ENCODE peak calls at places on chromosomes 4 and X, in four cellular contexts. One of them, this sample, is unnamed.

GRCh38 chr4:32662803-32663202 is 1942.6 kb downstream of the PCDH7 start:
- DNase-seq in CD4-positive, CD25-positive, alpha-beta regulatory T cell: no peak
- DNase-seq in AG04450: no peak
- DNase-seq in thoracic aorta: no peak
- DNase-seq in this sample: no peak

GRCh38 chrX:118353081-118353850 is 7.4 kb downstream of the WDR44 start:
- DNase-seq in CD4-positive, CD25-positive, alpha-beta regulatory T cell: no peak
- DNase-seq in AG04450: no peak
- DNase-seq in thoracic aorta: no peak
- DNase-seq in this sample: no peak

GRCh38 chr4:150867148-150867547 is 147.9 kb downstream of the LRBA start:
- DNase-seq in CD4-positive, CD25-positive, alpha-beta regulatory T cell: peak
- DNase-seq in AG04450: peak
- DNase-seq in thoracic aorta: no peak
- DNase-seq in this sample: no peak

GRCh38 chr4:102388636-102389035 is 43.4 kb upstream of the SLC39A8 start:
- DNase-seq in CD4-positive, CD25-positive, alpha-beta regulatory T cell: no peak
- DNase-seq in AG04450: no peak
- DNase-seq in thoracic aorta: no peak
- DNase-seq in this sample: no peak

GRCh38 chrX:112651766-112652165 is 28.0 kb downstream of the LHFPL1 start:
- DNase-seq in CD4-positive, CD25-positive, alpha-beta regulatory T cell: no peak
- DNase-seq in AG04450: no peak
- DNase-seq in thoracic aorta: no peak
- DNase-seq in this sample: no peak

GRCh38 chr4:108113229-108113628 is 55.5 kb downstream of the LEF1 start:
- DNase-seq in CD4-positive, CD25-positive, alpha-beta regulatory T cell: peak
- DNase-seq in AG04450: no peak
- DNase-seq in thoracic aorta: no peak
- DNase-seq in this sample: no peak

GRCh38 chr4:37728064-37728463 is 41.9 kb upstream of the RELL1 start:
- DNase-seq in CD4-positive, CD25-positive, alpha-beta regulatory T cell: no peak
- DNase-seq in AG04450: no peak
- DNase-seq in thoracic aorta: no peak
- DNase-seq in this sample: no peak

GRCh38 chrX:42846741-42847140 is 68.8 kb upstream of the PPP1R2C start:
- DNase-seq in CD4-positive, CD25-positive, alpha-beta regulatory T cell: no peak
- DNase-seq in AG04450: no peak
- DNase-seq in thoracic aorta: no peak
- DNase-seq in this sample: no peak

GRCh38 chr4:139582044-139582443 is 26.0 kb upstream of the SETD7 start:
- DNase-seq in CD4-positive, CD25-positive, alpha-beta regulatory T cell: no peak
- DNase-seq in AG04450: no peak
- DNase-seq in thoracic aorta: no peak
- DNase-seq in this sample: no peak

GRCh38 chr4:87423313-87424031 is 1.1 kb downstream of the NUDT9 start:
- DNase-seq in CD4-positive, CD25-positive, alpha-beta regulatory T cell: no peak
- DNase-seq in AG04450: no peak
- DNase-seq in thoracic aorta: no peak
- DNase-seq in this sample: no peak

GRCh38 chr4:73847507-73848182 is 5.5 kb upstream of the PF4V1 start:
- DNase-seq in CD4-positive, CD25-positive, alpha-beta regulatory T cell: no peak
- DNase-seq in AG04450: no peak
- DNase-seq in thoracic aorta: no peak
- DNase-seq in this sample: no peak

GRCh38 chr4:7323872-7324650 is 110.7 kb downstream of the PSAPL1 start:
- DNase-seq in CD4-positive, CD25-positive, alpha-beta regulatory T cell: no peak
- DNase-seq in AG04450: no peak
- DNase-seq in thoracic aorta: no peak
- DNase-seq in this sample: no peak

GRCh38 chr4:52853351-52853750 is 8.8 kb upstream of the RASL11B start:
- DNase-seq in CD4-positive, CD25-positive, alpha-beta regulatory T cell: no peak
- DNase-seq in AG04450: no peak
- DNase-seq in thoracic aorta: no peak
- DNase-seq in this sample: no peak

GRCh38 chr4:185282968-185283367 is 73.6 kb downstream of the SNX25 start:
- DNase-seq in CD4-positive, CD25-positive, alpha-beta regulatory T cell: no peak
- DNase-seq in AG04450: no peak
- DNase-seq in thoracic aorta: no peak
- DNase-seq in this sample: no peak

GRCh38 chr4:14254252-14254651 is 626.7 kb upstream of the BOD1L1 start:
- DNase-seq in CD4-positive, CD25-positive, alpha-beta regulatory T cell: no peak
- DNase-seq in AG04450: no peak
- DNase-seq in thoracic aorta: no peak
- DNase-seq in this sample: no peak

GRCh38 chr4:77800483-77801259 is 18.5 kb downstream of the CNOT6L start:
- DNase-seq in CD4-positive, CD25-positive, alpha-beta regulatory T cell: no peak
- DNase-seq in AG04450: no peak
- DNase-seq in thoracic aorta: no peak
- DNase-seq in this sample: no peak

GRCh38 chr4:175758050-175758449 is 54.0 kb downstream of the GPM6A start:
- DNase-seq in CD4-positive, CD25-positive, alpha-beta regulatory T cell: no peak
- DNase-seq in AG04450: no peak
- DNase-seq in thoracic aorta: no peak
- DNase-seq in this sample: no peak

GRCh38 chrX:16023790-16024734 is 99.3 kb upstream of the GRPR start:
- DNase-seq in CD4-positive, CD25-positive, alpha-beta regulatory T cell: no peak
- DNase-seq in AG04450: no peak
- DNase-seq in thoracic aorta: no peak
- DNase-seq in this sample: no peak

GRCh38 chr4:145299380-145300076 is 119.1 kb upstream of the OTUD4 start:
- DNase-seq in CD4-positive, CD25-positive, alpha-beta regulatory T cell: no peak
- DNase-seq in AG04450: no peak
- DNase-seq in thoracic aorta: no peak
- DNase-seq in this sample: no peak

GRCh38 chrX:115650449-115650848 is 89.5 kb downstream of the PLS3 start:
- DNase-seq in CD4-positive, CD25-positive, alpha-beta regulatory T cell: no peak
- DNase-seq in AG04450: no peak
- DNase-seq in thoracic aorta: no peak
- DNase-seq in this sample: no peak

GRCh38 chr4:65943076-65943475 is 272.8 kb upstream of the EPHA5 start:
- DNase-seq in CD4-positive, CD25-positive, alpha-beta regulatory T cell: no peak
- DNase-seq in AG04450: no peak
- DNase-seq in thoracic aorta: no peak
- DNase-seq in this sample: no peak

GRCh38 chr4:26992657-26993361 is 132.2 kb downstream of the STIM2 start:
- DNase-seq in CD4-positive, CD25-positive, alpha-beta regulatory T cell: no peak
- DNase-seq in AG04450: peak
- DNase-seq in thoracic aorta: no peak
- DNase-seq in this sample: peak

GRCh38 chrX:119880552-119881437 is 9.2 kb downstream of the NDUFA1 start:
- DNase-seq in CD4-positive, CD25-positive, alpha-beta regulatory T cell: no peak
- DNase-seq in AG04450: no peak
- DNase-seq in thoracic aorta: no peak
- DNase-seq in this sample: no peak

GRCh38 chr4:102455750-102456149 is 45.4 kb upstream of the NFKB1 start:
- DNase-seq in CD4-positive, CD25-positive, alpha-beta regulatory T cell: no peak
- DNase-seq in AG04450: no peak
- DNase-seq in thoracic aorta: no peak
- DNase-seq in this sample: no peak

GRCh38 chr4:128823025-128823661 is 13.6 kb downstream of the JADE1 start:
- DNase-seq in CD4-positive, CD25-positive, alpha-beta regulatory T cell: no peak
- DNase-seq in AG04450: peak
- DNase-seq in thoracic aorta: no peak
- DNase-seq in this sample: no peak

GRCh38 chr4:81518762-81519427 is 47.2 kb upstream of the RASGEF1B start:
- DNase-seq in CD4-positive, CD25-positive, alpha-beta regulatory T cell: no peak
- DNase-seq in AG04450: no peak
- DNase-seq in thoracic aorta: no peak
- DNase-seq in this sample: no peak
- H3K27ac ChIP-seq in CD4-positive, CD25-positive, alpha-beta regulatory T cell: no peak
- H3K27ac ChIP-seq in AG04450: no peak
- H3K27ac ChIP-seq in thoracic aorta: no peak
- H3K27ac ChIP-seq in this sample: peak

DNA sequence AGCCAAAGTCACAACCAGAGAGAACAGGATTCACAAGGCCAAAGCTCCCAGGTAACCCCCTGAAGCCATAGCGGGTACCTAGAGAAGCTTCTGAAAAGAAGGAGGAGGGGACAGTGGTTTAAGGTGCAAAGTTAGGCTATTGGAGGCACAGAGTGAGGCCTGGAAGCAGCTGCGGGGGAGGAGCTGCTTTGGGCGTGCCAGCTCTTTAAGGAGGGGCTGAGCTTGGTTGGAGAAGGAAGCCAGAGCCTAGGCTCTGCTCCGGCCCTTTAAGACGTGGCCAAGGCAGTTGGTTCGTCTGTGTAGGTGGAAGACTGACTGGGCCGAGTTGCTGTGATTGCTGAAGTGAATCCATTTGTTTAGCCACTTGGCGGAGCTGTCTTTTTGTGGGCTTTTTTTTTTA is 1.5 kb downstream of the KLF8 start:
- DNase-seq in CD4-positive, CD25-positive, alpha-beta regulatory T cell: no peak
- DNase-seq in AG04450: no peak
- DNase-seq in thoracic aorta: peak
- DNase-seq in this sample: no peak
- H3K27ac ChIP-seq in CD4-positive, CD25-positive, alpha-beta regulatory T cell: no peak
- H3K27ac ChIP-seq in AG04450: no peak
- H3K27ac ChIP-seq in thoracic aorta: peak
- H3K27ac ChIP-seq in this sample: no peak

GRCh38 chrX:23844502-23845138 is 61.6 kb downstream of the SAT1 start:
- DNase-seq in CD4-positive, CD25-positive, alpha-beta regulatory T cell: no peak
- DNase-seq in AG04450: no peak
- DNase-seq in thoracic aorta: no peak
- DNase-seq in this sample: no peak
- H3K27ac ChIP-seq in CD4-positive, CD25-positive, alpha-beta regulatory T cell: no peak
- H3K27ac ChIP-seq in AG04450: no peak
- H3K27ac ChIP-seq in thoracic aorta: peak
- H3K27ac ChIP-seq in this sample: peak

GRCh38 chr4:189021831-189022230 is 882.6 kb downstream of the TRIML1 start:
- DNase-seq in CD4-positive, CD25-positive, alpha-beta regulatory T cell: no peak
- DNase-seq in AG04450: peak
- DNase-seq in thoracic aorta: no peak
- DNase-seq in this sample: no peak
- H3K27ac ChIP-seq in CD4-positive, CD25-positive, alpha-beta regulatory T cell: no peak
- H3K27ac ChIP-seq in AG04450: peak
- H3K27ac ChIP-seq in thoracic aorta: no peak
- H3K27ac ChIP-seq in this sample: no peak

This sample was measured in caudate nucleus.